ENCODE peak calls at places on chromosome 16, in five cellular contexts. W is GDM1; V is BE2C; N is HFFc6; I is activated gamma-delta T cell treated with anti-CD3 and anti-CD28 coated beads, Interleukin-2, amount 50 U/mL, for 16 hours. T is an unnamed sample.

GRCh38 chr16:53789159-53789558 is 85.2 kb downstream of the FTO start:
- DNase-seq in W (no peak), V (no peak), N (peak), I (no peak), T (no peak)

GRCh38 chr16:15950167-15950854 is 895 bp downstream of the ABCC1 start:
- DNase-seq in W (no peak), V (peak), N (peak), I (peak), T (no peak)

GRCh38 chr16:10862432-10862831 is 14.6 kb upstream of the CIITA start:
- DNase-seq in W (peak), V (no peak), N (peak), I (no peak), T (peak)

GRCh38 chr16:56673916-56674315 is 4.3 kb downstream of the MT1H start:
- DNase-seq in W (no peak), V (no peak), N (peak), I (no peak), T (no peak)

GRCh38 chr16:85208181-85208580 is 95.9 kb upstream of the CIBAR2 start:
- DNase-seq in W (no peak), V (no peak), N (no peak), I (no peak), T (no peak)

GRCh38 chr16:1003551-1004347 is 22.2 kb downstream of the SOX8 start:
- DNase-seq in W (no peak), V (no peak), N (no peak), I (peak), T (no peak)

GRCh38 chr16:49354991-49355390 is 18.6 kb upstream of the C16orf78 start:
- DNase-seq in W (no peak), V (no peak), N (no peak), I (no peak), T (no peak)

GRCh38 chr16:84926462-84926861 is 84.9 kb downstream of the ZDHHC7 start:
- DNase-seq in W (no peak), V (no peak), N (no peak), I (no peak), T (no peak)

GRCh38 chr16:80664226-80664625 is 123.4 kb downstream of the DYNLRB2 start:
- DNase-seq in W (no peak), V (no peak), N (no peak), I (no peak), T (no peak)

GRCh38 chr16:80852261-80852872 is 48.0 kb upstream of the CDYL2 start:
- DNase-seq in W (no peak), V (peak), N (peak), I (no peak), T (no peak)

GRCh38 chr16:68802190-68802589 is 41.1 kb upstream of the TANGO6 start:
- DNase-seq in W (no peak), V (no peak), N (peak), I (no peak), T (no peak)

GRCh38 chr16:50594332-50595260 is 46.4 kb downstream of the NKD1 start:
- DNase-seq in W (no peak), V (no peak), N (no peak), I (no peak), T (no peak)

GRCh38 chr16:67967956-67968439 is 439 bp downstream of the SLC12A4 start:
- DNase-seq in W (no peak), V (no peak), N (no peak), I (no peak), T (no peak)

GRCh38 chr16:53159781-53160436 is 105.1 kb downstream of the CHD9 start:
- DNase-seq in W (peak), V (peak), N (peak), I (no peak), T (no peak)

GRCh38 chr16:74999683-75000480 is 1.1 kb downstream of the ZNRF1 start:
- DNase-seq in W (no peak), V (peak), N (peak), I (peak), T (peak)

GRCh38 chr16:65319621-65320231 is 197.9 kb upstream of the CDH11 start:
- DNase-seq in W (no peak), V (no peak), N (no peak), I (no peak), T (no peak)

GRCh38 chr16:77043076-77043475 is 147.9 kb upstream of the MON1B start:
- DNase-seq in W (no peak), V (peak), N (no peak), I (no peak), T (no peak)

GRCh38 chr16:68227183-68227793 is 8.6 kb downstream of the ESRP2 start:
- DNase-seq in W (no peak), V (no peak), N (no peak), I (no peak), T (no peak)

GRCh38 chr16:64745275-64745674 is 376.6 kb downstream of the CDH11 start:
- DNase-seq in W (no peak), V (no peak), N (no peak), I (no peak), T (no peak)

GRCh38 chr16:1450218-1450617 is 5.9 kb upstream of the CCDC154 start:
- DNase-seq in W (no peak), V (no peak), N (no peak), I (no peak), T (no peak)

GRCh38 chr16:5323742-5324141 is 226.1 kb upstream of the EEF2KMT start:
- DNase-seq in W (no peak), V (no peak), N (no peak), I (no peak), T (no peak)

GRCh38 chr16:49734330-49734729 is 121.6 kb downstream of the ZNF423 start:
- DNase-seq in W (no peak), V (no peak), N (no peak), I (no peak), T (no peak)